ENCODE peak calls at places on chromosomes 2 and 18, in eight cellular contexts. H is amniotic stem cell, X is WERI-Rb-1, Z is heart left ventricle, N is NCI-H2029 treated with DMSO at 0.1 percent for 48 hours, V is stomach, S is adrenal gland, J is posterior cingulate gyrus. I is an unnamed sample.

GRCh38 chr2:241454837-241455485 is 53.4 kb downstream of the STK25 start:
- DNase-seq in H (no peak), X (no peak), Z (no peak), N (no peak), V (no peak), S (no peak), J (no peak), I (no peak)

GRCh38 chr2:217383620-217384019 is 523.8 kb upstream of the TNP1 start:
- DNase-seq in H (no peak), X (no peak), Z (no peak), N (no peak), V (no peak), S (no peak), J (no peak), I (no peak)

GRCh38 chr2:186755066-186755465 is 61.2 kb downstream of the FAM171B start:
- DNase-seq in H (no peak), X (no peak), Z (no peak), N (peak), V (no peak), S (no peak), J (no peak), I (no peak)

GRCh38 chr2:229715895-229716507 is 1.6 kb upstream of the DNER start:
- DNase-seq in H (no peak), X (peak), Z (no peak), N (peak), V (no peak), S (peak), J (peak), I (peak)

GRCh38 chr2:102245266-102246151 is 58.7 kb downstream of the IL1RL2 start:
- DNase-seq in H (no peak), X (no peak), Z (peak), N (no peak), V (no peak), S (no peak), J (no peak), I (no peak)

GRCh38 chr2:12883911-12884310 is 167.2 kb downstream of the TRIB2 start:
- DNase-seq in H (no peak), X (no peak), Z (no peak), N (no peak), V (no peak), S (no peak), J (no peak), I (no peak)

GRCh38 chr18:27447530-27447929 is 262.4 kb upstream of the CHST9 start:
- DNase-seq in H (no peak), X (no peak), Z (no peak), N (no peak), V (no peak), S (no peak), J (no peak), I (no peak)

GRCh38 chr2:38109732-38110181 is 33.8 kb upstream of the CYP1B1 start:
- DNase-seq in H (no peak), X (no peak), Z (no peak), N (no peak), V (no peak), S (no peak), J (no peak), I (no peak)

GRCh38 chr18:58476521-58477210 is 152.2 kb downstream of the ALPK2 start:
- DNase-seq in H (no peak), X (no peak), Z (no peak), N (no peak), V (no peak), S (no peak), J (no peak), I (no peak)

GRCh38 chr2:143878131-143878530 is 641.8 kb downstream of the ZEB2 start:
- DNase-seq in H (no peak), X (no peak), Z (no peak), N (peak), V (no peak), S (no peak), J (no peak), I (no peak)

GRCh38 chr2:69376385-69376784 is 10.6 kb downstream of the GFPT1 start:
- DNase-seq in H (no peak), X (no peak), Z (no peak), N (no peak), V (no peak), S (no peak), J (no peak), I (no peak)

GRCh38 chr2:100703213-100703612 is 116.7 kb upstream of the NPAS2 start:
- DNase-seq in H (no peak), X (no peak), Z (no peak), N (no peak), V (no peak), S (no peak), J (no peak), I (no peak)